ENCODE peak calls at places on chromosomes 11 and 22, in four cellular contexts. E is HAP-1, A is GM04503, C is adrenal gland. Q is an unnamed sample.

GRCh38 chr11:14322510-14322909 is 36.5 kb downstream of the RRAS2 start:
- DNase-seq in A (no peak), E (no peak), C (no peak), Q (no peak)

GRCh38 chr11:66136752-66137123 is 66.7 kb downstream of the PACS1 start:
- DNase-seq in E (no peak), A (no peak), C (no peak), Q (no peak)

GRCh38 chr11:114307524-114308203 is 11.5 kb downstream of the NNMT start:
- DNase-seq in E (no peak), A (peak; percentile 92), C (no peak), Q (peak; percentile 62)

GRCh38 chr11:72972541-72973128 is 158.4 kb downstream of the ATG16L2 start:
- DNase-seq in C (no peak), E (no peak), A (no peak), Q (peak; percentile 44)

GRCh38 chr11:74147199-74147929 is 23.4 kb downstream of the C2CD3 start:
- DNase-seq in E (no peak), A (no peak), C (peak; percentile 36), Q (no peak)

GRCh38 chr11:19853901-19854300 is 141.3 kb downstream of the NAV2 start:
- DNase-seq in C (no peak), E (no peak), A (no peak), Q (no peak)

GRCh38 chr11:130897262-130898182 is 18.8 kb downstream of the SNX19 start:
- DNase-seq in C (peak; percentile 62), E (no peak), A (peak; percentile 91), Q (no peak)

GRCh38 chr11:93895106-93895862 is 44.9 kb upstream of the VSTM5 start:
- DNase-seq in C (no peak), E (peak; percentile 51), A (peak; percentile 36), Q (peak; percentile 45)

GRCh38 chr11:15232496-15232895 is 117.8 kb downstream of the INSC start:
- DNase-seq in E (no peak), A (no peak), C (no peak), Q (no peak)

GRCh38 chr11:33083918-33084317 is 44.5 kb downstream of the TCP11L1 start:
- DNase-seq in E (no peak), A (no peak), C (no peak), Q (no peak)

GRCh38 chr11:2593393-2593950 is 106.3 kb downstream of the KCNQ1OT1 start:
- DNase-seq in E (peak; percentile 4), C (no peak), A (no peak), Q (no peak)

GRCh38 chr22:32175751-32176644 is 16.9 kb upstream of the C22orf42 start:
- DNase-seq in C (no peak), A (no peak), E (no peak), Q (no peak)

GRCh38 chr22:40636380-40637180 is at the start of gene MRTFA:
- DNase-seq in C (peak; percentile 100), E (peak; percentile 100), A (peak; percentile 96), Q (peak; percentile 99)

GRCh38 chr11:82003671-82004148 is 730.0 kb downstream of the FAM181B start:
- DNase-seq in A (no peak), C (no peak), E (no peak), Q (peak; percentile 72)

GRCh38 chr11:8375460-8375859 is 111.8 kb upstream of the LMO1 start:
- DNase-seq in E (no peak), C (no peak), A (no peak), Q (no peak)

GRCh38 chr11:131859811-131860210 is 489.4 kb downstream of the NTM start:
- DNase-seq in A (peak; percentile 5), C (no peak), E (no peak), Q (peak; percentile 18)

GRCh38 chr11:122150484-122151124 is 34.6 kb upstream of the BLID start:
- DNase-seq in E (no peak), A (no peak), C (no peak), Q (no peak)

GRCh38 chr11:4511846-4512245 is 29.4 kb downstream of the OR52K1 start:
- DNase-seq in A (peak; percentile 22), C (no peak), E (no peak), Q (no peak)

GRCh38 chr22:35191412-35191811 is 65.9 kb upstream of the HMGXB4 start:
- DNase-seq in A (peak; percentile 5), C (no peak), E (no peak), Q (peak; percentile 26)

GRCh38 chr22:46443850-46444389 is 93.5 kb downstream of the CELSR1 start:
- DNase-seq in C (no peak), A (no peak), E (peak; percentile 61), Q (no peak)

GRCh38 chr11:94639901-94640721 is 72.9 kb downstream of the PIWIL4 start:
- DNase-seq in C (no peak), E (no peak), A (no peak), Q (no peak)

GRCh38 chr11:46664612-46665011 is 35.8 kb downstream of the ARHGAP1 start:
- DNase-seq in A (no peak), C (no peak), E (no peak), Q (no peak)

GRCh38 chr11:61512435-61512834 is 3.9 kb downstream of the LRRC10B start:
- DNase-seq in C (no peak), E (no peak), A (no peak), Q (no peak)

GRCh38 chr22:30453731-30454510 is 17.9 kb downstream of the SEC14L3 start:
- DNase-seq in A (no peak), E (peak; percentile 45), C (no peak), Q (no peak)

GRCh38 chr11:12677131-12677530 is 2.9 kb downstream of the TEAD1 start:
- DNase-seq in A (no peak), E (peak; percentile 34), C (no peak), Q (no peak)